ENCODE peak calls at places on chromosomes 13 and 19, in ten cellular contexts. N, K, P, Z, W, F, S, B, U and X are unnamed samples.

GRCh38 chr13:19634129-19634740 is 776 bp downstream of the MPHOSPH8 start:
- DNase-seq in N (no peak), K (peak; percentile 3), P (no peak), Z (no peak), W (peak; percentile 54), F (no peak), S (no peak), B (peak; percentile 62), U (peak; percentile 74), X (no peak)

GRCh38 chr19:55640043-55640576 is 692 bp upstream of the ZNF580 start:
- DNase-seq in N (peak; percentile 73), K (no peak), P (peak; percentile 73), Z (no peak), W (peak; percentile 71), F (no peak), S (peak; percentile 60), B (peak; percentile 61), U (peak; percentile 93), X (peak; percentile 77)

GRCh38 chr13:39374741-39375189 is 228.2 kb downstream of the LHFPL6 start:
- DNase-seq in N (no peak), K (no peak), P (no peak), Z (no peak), W (peak; percentile 26), F (no peak), S (no peak), B (no peak), U (no peak), X (no peak)

GRCh38 chr13:66348745-66349720 is 881.1 kb downstream of the PCDH9 start:
- DNase-seq in N (no peak), K (no peak), P (no peak), Z (no peak), W (no peak), F (no peak), S (no peak), B (no peak), U (no peak), X (peak; percentile 50)

GRCh38 chr13:41976491-41976890 is 15.6 kb upstream of the VWA8 start:
- DNase-seq in N (no peak), K (no peak), P (no peak), Z (no peak), W (no peak), F (no peak), S (no peak), B (no peak), U (no peak), X (no peak)

GRCh38 chr13:24161010-24161775 is 673 bp downstream of the SPATA13 start:
- DNase-seq in N (peak; percentile 21), K (no peak), P (peak; percentile 28), Z (peak; percentile 54), W (peak; percentile 48), F (peak; percentile 9), S (peak; percentile 49), B (peak; percentile 27), U (peak; percentile 57), X (peak; percentile 23)

GRCh38 chr19:31568724-31569123 is 219.5 kb upstream of the TSHZ3 start:
- DNase-seq in N (no peak), K (no peak), P (no peak), Z (no peak), W (no peak), F (no peak), S (no peak), B (no peak), U (no peak), X (no peak)

GRCh38 chr19:13034636-13035035 is 39.4 kb downstream of the NFIX start:
- DNase-seq in N (no peak), K (no peak), P (no peak), Z (no peak), W (no peak), F (no peak), S (no peak), B (no peak), U (peak; percentile 59), X (no peak)